ENCODE peak calls at places on chromosomes 16 and 17, in ten cellular contexts. D is tibial artery; I is esophagus muscularis mucosa; L is SK-N-SH; F is epithelial cell of prostate; J is ovary; Y is GM23338; K is CD8-positive, alpha-beta memory T cell; B is testis; O is K562. S is an unnamed sample.
A peak's percentile ranks its signal among the peaks of the same experiment; 100 is the strongest.

GRCh38 chr16:27598226-27598625 is 48.3 kb downstream of the KATNIP start:
- DNase-seq in I (no peak), K (no peak), F (no peak), O (no peak), B (no peak), D (no peak), Y (no peak), L (no peak), J (no peak), S (no peak)

GRCh38 chr16:48197294-48197693 is 41.5 kb upstream of the ABCC12 start:
- DNase-seq in D (no peak), Y (no peak), O (no peak), L (no peak), F (no peak), K (no peak), J (no peak), B (no peak), I (no peak), S (no peak)

GRCh38 chr16:12675852-12676251 is 127.8 kb downstream of the CPPED1 start:
- DNase-seq in D (no peak), F (no peak), I (no peak), L (no peak), J (no peak), Y (no peak), O (peak; percentile 64), K (no peak), B (no peak), S (peak; percentile 28)

GRCh38 chr17:50268632-50269287 is 5.5 kb upstream of the TMEM92 start:
- DNase-seq in J (no peak), B (no peak), L (no peak), I (no peak), D (no peak), F (no peak), K (no peak), Y (no peak), O (no peak), S (no peak)

GRCh38 chr17:21298056-21298982 is 13.8 kb downstream of the MAP2K3 start:
- DNase-seq in L (no peak), B (no peak), Y (no peak), K (no peak), O (no peak), J (no peak), F (no peak), I (no peak), D (no peak), S (no peak)

GRCh38 chr17:32475258-32475657 is 11.5 kb upstream of the CDK5R1 start:
- DNase-seq in D (no peak), O (no peak), Y (no peak), B (no peak), L (no peak), J (no peak), K (no peak), I (no peak), F (no peak), S (no peak)

GRCh38 chr17:8609910-8610309 is 20.6 kb downstream of the MYH10 start:
- DNase-seq in L (no peak), I (no peak), K (no peak), O (no peak), Y (no peak), J (no peak), D (no peak), B (no peak), F (no peak), S (peak; percentile 17)

GRCh38 chr17:41781404-41782110 is 5.0 kb downstream of the JUP start:
- DNase-seq in L (no peak), F (no peak), Y (no peak), B (no peak), K (no peak), D (no peak), O (peak; percentile 63), I (no peak), J (no peak), S (no peak)

GRCh38 chr17:29069526-29070041 is 26.6 kb downstream of the PIPOX start:
- DNase-seq in K (no peak), D (no peak), I (no peak), Y (peak; percentile 86), L (no peak), J (no peak), F (peak; percentile 16), O (peak; percentile 86), B (peak; percentile 62), S (peak; percentile 72)

GRCh38 chr17:57623620-57624019 is 121.5 kb downstream of the CCDC182 start:
- DNase-seq in L (peak; percentile 83), F (no peak), B (no peak), J (peak; percentile 16), O (no peak), K (no peak), I (no peak), Y (no peak), D (no peak), S (no peak)

GRCh38 chr17:68085751-68086445 is 50.4 kb downstream of the KPNA2 start:
- DNase-seq in B (no peak), F (no peak), J (no peak), O (peak; percentile 13), K (no peak), D (no peak), Y (peak; percentile 21), L (no peak), I (no peak), S (no peak)

GRCh38 chr17:39699818-39700147 is at the start of gene ERBB2:
- DNase-seq in K (no peak), I (no peak), O (no peak), J (peak; percentile 75), B (peak; percentile 67), Y (peak; percentile 89), F (no peak), L (no peak), D (peak; percentile 81), S (peak; percentile 67)

DNA sequence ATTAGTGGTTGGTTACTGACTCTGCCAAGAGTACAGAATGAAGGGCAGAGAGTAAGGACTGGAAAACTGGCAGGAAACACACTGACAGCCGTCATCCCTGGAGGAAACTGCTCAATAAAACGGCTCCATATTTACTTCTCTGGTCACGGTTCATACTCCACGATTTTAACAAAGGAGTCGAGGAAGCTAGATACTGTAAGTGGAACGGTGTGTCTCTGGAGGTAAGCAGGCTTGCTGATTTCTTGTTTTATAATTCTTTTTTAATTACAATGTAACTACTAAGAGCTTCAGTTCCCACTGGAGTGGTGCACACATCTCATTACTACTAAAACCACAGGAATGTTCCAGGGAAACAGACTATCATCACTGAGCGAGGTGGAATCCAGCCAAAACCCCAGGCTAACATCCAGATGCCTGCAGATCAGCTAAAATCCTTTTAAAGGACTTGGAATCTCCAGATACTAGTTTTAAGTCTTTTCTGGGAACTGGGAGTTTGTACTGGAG is 17.8 kb downstream of the SERPINF1 start:
- DNase-seq in O (no peak), Y (no peak), D (peak; percentile 88), K (no peak), B (peak; percentile 91), L (peak; percentile 44), I (no peak), F (peak; percentile 22), J (peak; percentile 92), S (peak; percentile 71)
- H3K27ac ChIP-seq in O (no peak overlapping the region), Y (no peak overlapping the region), D (peak overlapping the region; percentile 95), K (no peak overlapping the region), B (peak overlapping the region; percentile 96), L (peak overlapping the region; percentile 84), I (peak overlapping the region; percentile 89), F (peak overlapping the region; percentile 43), J (peak overlapping the region; percentile 94), S (peak overlapping the region; percentile 51)

GRCh38 chr16:81900014-81900413 is 111.3 kb downstream of the SDR42E1 start:
- DNase-seq in Y (no peak), F (no peak), J (no peak), I (no peak), L (no peak), D (no peak), B (no peak), K (no peak), O (no peak), S (no peak)

GRCh38 chr16:81900456-81900855 is 110.8 kb downstream of the SDR42E1 start:
- DNase-seq in Y (no peak), L (no peak), D (no peak), B (no peak), O (no peak), J (no peak), K (no peak), I (no peak), F (no peak), S (no peak)

GRCh38 chr16:81901483-81901882 is 109.8 kb downstream of the SDR42E1 start:
- DNase-seq in L (no peak), K (no peak), D (peak; percentile 32), F (no peak), O (no peak), J (no peak), Y (no peak), B (no peak), I (no peak), S (no peak)

GRCh38 chr16:81904320-81904719 is 107.0 kb downstream of the SDR42E1 start:
- DNase-seq in J (no peak), F (no peak), I (no peak), Y (no peak), O (no peak), L (no peak), K (no peak), D (no peak), B (no peak), S (no peak)

DNA sequence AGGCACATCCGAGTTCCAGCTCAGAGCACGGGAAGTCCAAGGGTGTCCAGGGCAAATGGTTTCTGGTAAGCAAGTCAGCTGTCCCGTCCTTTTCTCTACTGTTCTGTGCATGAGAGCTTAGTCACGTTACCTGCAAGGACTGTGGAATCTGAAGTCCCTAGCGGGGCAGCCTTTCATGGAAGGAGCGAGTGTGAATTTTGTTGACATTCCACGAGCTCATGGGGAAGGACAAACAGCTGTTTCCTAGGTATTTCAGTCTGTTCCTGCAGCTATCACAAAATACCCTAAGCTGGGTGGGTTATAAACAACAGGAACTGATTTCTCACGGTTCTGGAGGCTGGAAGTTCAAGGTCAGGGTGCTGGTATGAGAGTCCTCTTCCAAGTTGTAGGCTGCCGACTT is 109.2 kb downstream of the SDR42E1 start:
- DNase-seq in F (no peak), J (no peak), O (no peak), I (no peak), D (no peak), Y (no peak), L (no peak), K (no peak), B (no peak), S (no peak)
- H3K27ac ChIP-seq in F (no peak overlapping the region), J (no peak overlapping the region), O (no peak overlapping the region), I (no peak overlapping the region), D (no peak overlapping the region), Y (no peak overlapping the region), L (no peak overlapping the region), K (no peak overlapping the region), B (no peak overlapping the region), S (no peak overlapping the region)

GRCh38 chr17:82055965-82056728 is 4.4 kb downstream of the GPS1 start:
- DNase-seq in D (no peak), O (no peak), Y (no peak), I (no peak), L (no peak), J (no peak), K (no peak), F (no peak), B (no peak), S (no peak)
- H3K27ac ChIP-seq in D (no peak overlapping the region), O (no peak overlapping the region), Y (no peak overlapping the region), I (no peak overlapping the region), L (no peak overlapping the region), J (no peak overlapping the region), K (no peak overlapping the region), F (no peak overlapping the region), B (no peak overlapping the region), S (no peak overlapping the region)

DNA sequence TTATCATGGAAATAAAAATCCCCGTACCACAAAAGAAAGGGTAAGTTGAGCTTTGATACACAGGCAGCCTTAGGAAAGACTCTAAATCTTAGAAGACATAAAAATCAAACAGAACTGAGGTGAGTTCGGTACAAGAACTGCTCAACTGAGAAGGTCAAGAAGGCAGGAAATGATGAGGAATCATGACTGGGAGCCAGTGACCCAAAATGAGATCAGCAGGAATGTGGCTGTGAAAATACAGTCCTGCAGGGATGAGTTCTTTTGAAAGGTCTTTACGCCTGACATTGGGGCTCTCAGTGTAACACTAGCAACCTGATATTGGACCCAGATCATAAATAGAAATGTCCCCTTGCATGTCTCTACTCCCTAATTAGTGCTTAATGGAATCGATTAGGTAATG is 56.3 kb upstream of the CDH11 start:
- DNase-seq in B (no peak), K (no peak), D (no peak), L (no peak), I (no peak), Y (no peak), F (no peak), O (no peak), J (no peak), S (no peak)
- H3K27ac ChIP-seq in B (no peak overlapping the region), K (no peak overlapping the region), D (no peak overlapping the region), L (peak overlapping the region; percentile 36), I (no peak overlapping the region), Y (no peak overlapping the region), F (no peak overlapping the region), O (no peak overlapping the region), J (peak overlapping the region; percentile 29), S (no peak overlapping the region)